ENCODE peak calls at places on chromosomes 3 and 15, in five cellular contexts. J, I, H, B and N are unnamed samples.

GRCh38 chr3:4827767-4828166 is 151.5 kb upstream of the BHLHE40 start:
- DNase-seq in J (no peak), B (no peak), I (no peak), H (no peak), N (no peak)

GRCh38 chr3:69033470-69033869 is 18.7 kb downstream of the TMF1 start:
- DNase-seq in I (no peak), B (no peak), J (no peak), H (no peak), N (no peak)

GRCh38 chr15:79179108-79179561 is 88.6 kb upstream of the RASGRF1 start:
- DNase-seq in H (no peak), I (no peak), J (no peak), B (no peak), N (no peak)

GRCh38 chr3:38353151-38353550 is 6.6 kb downstream of the XYLB start:
- DNase-seq in J (no peak), I (no peak), H (no peak), B (no peak), N (no peak)

GRCh38 chr3:165643433-165643824 is 193.8 kb downstream of the BCHE start:
- DNase-seq in I (no peak), B (no peak), J (no peak), H (no peak), N (no peak)

GRCh38 chr15:45855210-45855906 is 220.5 kb downstream of the SQOR start:
- DNase-seq in J (no peak), I (no peak), H (no peak), B (no peak), N (no peak)

GRCh38 chr15:62606376-62607164 is 436.0 kb upstream of the TPM1 start:
- DNase-seq in I (no peak), H (no peak), J (no peak), B (no peak), N (no peak)

GRCh38 chr15:63006032-63006878 is 36.3 kb upstream of the TPM1 start:
- DNase-seq in H (no peak), B (peak; percentile 29), I (no peak), J (no peak), N (no peak)

GRCh38 chr3:111709645-111710044 is 114.5 kb upstream of the ZBED2 start:
- DNase-seq in J (no peak), B (no peak), H (no peak), I (no peak), N (no peak)

GRCh38 chr15:68561901-68562300 is 16.9 kb upstream of the CORO2B start:
- DNase-seq in H (no peak), J (peak; percentile 43), I (no peak), B (no peak), N (no peak)

GRCh38 chr15:45139770-45140169 is 10.0 kb downstream of the DUOX1 start:
- DNase-seq in J (peak; percentile 42), B (no peak), H (no peak), I (no peak), N (no peak)

GRCh38 chr15:61070111-61070901 is 158.8 kb downstream of the RORA start:
- DNase-seq in H (no peak), I (no peak), B (no peak), J (no peak), N (no peak)

GRCh38 chr15:101288905-101289513 is 6.0 kb downstream of the SNRPA1 start:
- DNase-seq in B (no peak), I (no peak), J (no peak), H (no peak), N (no peak)

GRCh38 chr3:189143321-189143720 is 28.4 kb upstream of the TPRG1 start:
- DNase-seq in B (no peak), I (no peak), J (no peak), H (no peak), N (no peak)

GRCh38 chr15:87863152-87863551 is 393.4 kb downstream of the NTRK3 start:
- DNase-seq in J (no peak), H (no peak), B (no peak), I (no peak), N (no peak)

GRCh38 chr3:9970020-9970652 is 16.5 kb downstream of the EMC3 start:
- DNase-seq in J (no peak), H (no peak), B (no peak), I (no peak), N (no peak)

GRCh38 chr15:42736793-42737528 is at the start of gene CDAN1:
- DNase-seq in I (peak; percentile 95), H (peak; percentile 83), J (peak; percentile 98), B (peak; percentile 93), N (peak; percentile 92)

GRCh38 chr3:192259661-192260060 is 467.7 kb downstream of the FGF12 start:
- DNase-seq in H (no peak), I (no peak), J (no peak), B (no peak), N (no peak)

GRCh38 chr15:79212589-79213139 is 69.9 kb upstream of the ANKRD34C start:
- DNase-seq in H (no peak), J (no peak), I (no peak), B (no peak), N (no peak)

GRCh38 chr3:5464684-5465083 is 277.2 kb downstream of the EDEM1 start:
- DNase-seq in J (no peak), I (no peak), B (no peak), H (no peak), N (no peak)

GRCh38 chr3:11282250-11283125 is 10.3 kb downstream of the ATG7 start:
- DNase-seq in H (peak; percentile 47), I (peak; percentile 27), B (no peak), J (no peak), N (no peak)

GRCh38 chr3:102129774-102130608 is 280.7 kb downstream of the NFKBIZ start:
- DNase-seq in I (no peak), J (no peak), H (peak; percentile 62), B (no peak), N (no peak)

GRCh38 chr3:191412764-191413163 is 48.2 kb upstream of the PYDC2 start:
- DNase-seq in I (no peak), H (no peak), B (no peak), J (no peak), N (no peak)

GRCh38 chr3:46496745-46497555 is 826 bp upstream of the RTP3 start:
- DNase-seq in B (peak; percentile 58), I (peak; percentile 52), H (no peak), J (no peak), N (no peak)

GRCh38 chr3:58824285-58824684 is 157.7 kb upstream of the FAM3D start:
- DNase-seq in B (peak; percentile 77), H (no peak), I (peak; percentile 79), J (no peak), N (no peak)

GRCh38 chr3:147311716-147312115 is 94.6 kb downstream of the ZIC4 start:
- DNase-seq in J (no peak), I (no peak), H (no peak), B (no peak), N (no peak)

GRCh38 chr3:98782826-98783500 is 19.8 kb downstream of the ST3GAL6 start:
- DNase-seq in J (no peak), H (no peak), I (no peak), B (no peak), N (peak; percentile 42)

GRCh38 chr15:39084683-39085530 is 496.0 kb upstream of the THBS1 start:
- DNase-seq in I (peak; percentile 23), B (peak; percentile 28), H (no peak), J (no peak), N (no peak)

GRCh38 chr3:133377396-133377795 is 22.5 kb upstream of the BFSP2 start:
- DNase-seq in J (no peak), I (no peak), B (peak; percentile 33), H (no peak), N (no peak)

GRCh38 chr3:162192340-162193004 is 695.9 kb downstream of the OTOL1 start:
- DNase-seq in B (no peak), H (no peak), J (no peak), I (no peak), N (no peak)

GRCh38 chr3:2452249-2452648 is 353.6 kb downstream of the CNTN4 start:
- DNase-seq in B (peak; percentile 35), I (no peak), H (no peak), J (no peak), N (no peak)

GRCh38 chr3:137438561-137438960 is 325.6 kb upstream of the SOX14 start:
- DNase-seq in I (no peak), B (no peak), H (no peak), J (no peak), N (no peak)

DNA sequence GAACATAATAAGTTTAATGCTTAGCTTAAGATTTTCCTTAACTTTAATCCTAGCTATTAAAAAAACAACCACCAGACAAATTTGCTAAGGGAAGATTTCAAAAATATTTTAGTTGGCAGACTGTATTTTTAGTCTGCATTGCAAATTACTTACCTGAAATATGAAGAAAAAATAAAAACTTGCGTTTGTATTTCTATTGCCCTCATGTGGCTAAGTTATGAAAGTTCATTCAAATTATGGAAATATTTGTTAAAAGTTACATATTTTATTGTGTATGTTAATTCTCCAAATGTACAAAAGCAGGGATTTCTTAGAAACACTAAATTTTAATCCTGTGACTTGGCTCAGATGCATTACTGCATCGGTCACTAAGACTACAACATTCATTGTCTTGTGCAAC is 15.0 kb downstream of the GTF2A2 start:
- DNase-seq in B (no peak), H (no peak), J (no peak), I (no peak), N (no peak)
- TF ChIP-seq CTCF in B (no peak), H (no peak), J (no peak), I (no peak), N (no peak)

DNA sequence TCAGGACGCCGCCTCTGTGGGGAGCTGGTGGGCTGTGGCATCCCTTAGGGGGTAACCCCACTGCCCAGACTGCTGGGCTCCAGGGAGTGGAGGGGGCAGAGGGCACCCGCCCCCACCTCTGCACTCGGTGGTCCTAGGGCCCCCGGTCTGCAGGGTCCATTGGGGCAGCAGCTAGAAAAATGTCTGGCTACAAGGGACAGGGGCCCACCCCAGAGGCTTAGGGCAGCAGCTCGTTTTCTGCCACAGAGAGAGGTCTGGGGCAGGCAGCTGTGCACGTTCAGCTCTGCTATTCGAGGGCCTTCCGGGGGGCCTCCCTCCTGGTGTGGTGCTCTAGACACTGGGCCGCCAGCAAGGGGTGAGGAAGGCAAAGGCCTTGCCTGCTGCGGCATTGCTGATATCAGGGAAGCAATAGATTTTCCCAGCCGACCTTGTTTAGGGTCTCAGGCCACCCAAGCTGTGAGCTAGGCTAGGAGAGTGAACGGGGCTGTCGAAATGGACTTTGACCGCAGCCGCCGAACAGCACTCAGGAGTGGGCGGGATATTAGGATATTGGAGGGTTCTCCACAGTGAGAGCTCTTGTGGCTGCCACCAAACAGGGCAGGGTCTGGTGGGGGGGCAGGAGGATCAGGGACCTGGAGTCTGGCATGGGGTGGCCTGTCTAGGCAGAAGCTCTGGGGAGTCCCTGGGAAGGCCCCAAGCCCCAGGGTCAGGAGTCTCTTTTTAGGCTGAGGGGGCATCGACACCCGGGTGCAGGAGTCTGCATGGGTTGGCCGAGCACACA is 61.4 kb upstream of the KLF13 start:
- DNase-seq in B (no peak), H (no peak), J (peak; percentile 87), I (peak; percentile 60), N (no peak)
- H3K4me3 ChIP-seq in B (no peak overlapping the region), H (no peak overlapping the region), J (no peak overlapping the region), I (no peak overlapping the region), N (no peak overlapping the region)

DNA sequence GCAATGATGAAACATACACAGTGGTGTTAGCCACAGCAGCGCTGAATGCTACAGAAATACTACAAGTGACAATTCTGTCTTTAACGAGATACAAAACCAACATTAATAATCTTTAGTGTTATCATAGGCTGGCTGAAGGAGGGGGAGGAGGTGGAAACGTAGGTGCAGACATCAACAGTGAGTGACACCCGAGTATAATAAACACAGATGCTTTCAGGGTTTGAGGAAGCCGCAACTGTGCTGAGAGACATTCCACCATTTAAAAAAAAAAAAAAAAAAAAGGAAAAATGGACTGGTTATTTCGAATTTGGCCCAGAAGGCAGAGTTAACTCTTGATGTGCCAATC is 4.3 kb upstream of the IGDCC3 start:
- DNase-seq in I (no peak), H (no peak), J (no peak), B (no peak), N (no peak)
- H3K27me3 ChIP-seq in I (peaks cover 55% of the 10 kb centered on the region), H (no peaks in the 10 kb centered on the region), J (peaks cover 17% of the 10 kb centered on the region), B (no peaks in the 10 kb centered on the region), N (peaks cover 4% of the 10 kb centered on the region)

GRCh38 chr15:70530503-70530902 is 232.9 kb downstream of the UACA start:
- DNase-seq in B (no peak), J (no peak), H (no peak), I (no peak), N (no peak)
- TF ChIP-seq CTCF in B (no peak), J (no peak), H (no peak), I (no peak), N (no peak)